ENCODE peak calls at places on chromosomes 13 and 19, in eight cellular contexts. R, K, N, T, E, L, Z and Y are unnamed samples.

GRCh38 chr19:42250666-42251531 is 4.0 kb downstream of the ERF start:
- DNase-seq in L (no peak), R (no peak), E (no peak), T (no peak), Z (no peak), N (peak; percentile 86), K (no peak), Y (no peak)

GRCh38 chr13:84684048-84684662 is 801.9 kb upstream of the SLITRK1 start:
- DNase-seq in L (no peak), R (no peak), E (no peak), T (peak; percentile 33), Z (no peak), K (no peak), N (no peak), Y (no peak)

GRCh38 chr19:45717983-45718650 is 12.6 kb downstream of the FBXO46 start:
- DNase-seq in R (no peak), Z (no peak), K (no peak), N (no peak), T (no peak), L (peak; percentile 42), E (no peak), Y (no peak)

GRCh38 chr19:11530432-11530831 is 1.5 kb upstream of the ECSIT start:
- DNase-seq in E (peak; percentile 96), K (peak; percentile 58), Z (peak; percentile 81), N (peak; percentile 81), R (peak; percentile 97), T (peak; percentile 84), L (peak; percentile 73), Y (peak; percentile 96)

GRCh38 chr19:33430674-33431277 is 57.3 kb downstream of the CEBPG start:
- DNase-seq in T (peak; percentile 71), N (peak; percentile 79), E (peak; percentile 22), R (peak; percentile 83), L (peak; percentile 72), K (peak; percentile 63), Z (peak; percentile 60), Y (peak; percentile 79)

GRCh38 chr19:3129112-3129511 is 6.7 kb upstream of the GNA15 start:
- DNase-seq in N (peak; percentile 75), E (peak; percentile 48), T (peak; percentile 62), K (no peak), Z (peak; percentile 52), R (peak; percentile 43), L (no peak), Y (peak; percentile 55)

GRCh38 chr19:54355675-54356074 is 9.1 kb downstream of the LAIR1 start:
- DNase-seq in Z (no peak), L (no peak), N (no peak), E (no peak), K (no peak), T (no peak), R (no peak), Y (no peak)

GRCh38 chr13:110185696-110186095 is 121.3 kb downstream of the COL4A1 start:
- DNase-seq in Z (no peak), L (no peak), R (no peak), K (no peak), T (no peak), N (peak; percentile 9), E (no peak), Y (no peak)

GRCh38 chr19:42064432-42064831 is 5.6 kb downstream of the GRIK5 start:
- DNase-seq in T (no peak), L (no peak), E (no peak), R (no peak), N (no peak), K (no peak), Z (no peak), Y (no peak)

GRCh38 chr19:12611361-12611699 is 610 bp downstream of the ZNF791 start:
- DNase-seq in Z (no peak), R (no peak), K (peak; percentile 43), N (peak; percentile 95), L (peak; percentile 89), T (peak; percentile 81), E (peak; percentile 45), Y (peak; percentile 72)

GRCh38 chr13:110834572-110834971 is 80.3 kb downstream of the ANKRD10 start:
- DNase-seq in L (no peak), N (no peak), T (no peak), Z (no peak), E (no peak), K (no peak), R (no peak), Y (no peak)

GRCh38 chr19:42023121-42023942 is 29.3 kb upstream of the ATP1A3 start:
- DNase-seq in K (no peak), T (peak; percentile 23), E (peak; percentile 28), N (peak; percentile 70), L (no peak), Z (peak; percentile 48), R (peak; percentile 86), Y (peak; percentile 78)

GRCh38 chr13:48954086-48954485 is 21.6 kb upstream of the FNDC3A start:
- DNase-seq in Z (no peak), E (no peak), N (peak; percentile 37), R (no peak), K (no peak), L (no peak), T (peak; percentile 15), Y (no peak)

GRCh38 chr13:32938907-32939306 is 77.3 kb upstream of the KL start:
- DNase-seq in N (peak; percentile 70), Z (no peak), L (no peak), K (no peak), E (no peak), R (no peak), T (peak; percentile 24), Y (no peak)

GRCh38 chr19:1825909-1826556 is 14.0 kb upstream of the ATP8B3 start:
- DNase-seq in L (peak; percentile 86), T (peak; percentile 67), K (no peak), N (peak; percentile 80), R (peak; percentile 90), E (no peak), Z (peak; percentile 73), Y (peak; percentile 92)

DNA sequence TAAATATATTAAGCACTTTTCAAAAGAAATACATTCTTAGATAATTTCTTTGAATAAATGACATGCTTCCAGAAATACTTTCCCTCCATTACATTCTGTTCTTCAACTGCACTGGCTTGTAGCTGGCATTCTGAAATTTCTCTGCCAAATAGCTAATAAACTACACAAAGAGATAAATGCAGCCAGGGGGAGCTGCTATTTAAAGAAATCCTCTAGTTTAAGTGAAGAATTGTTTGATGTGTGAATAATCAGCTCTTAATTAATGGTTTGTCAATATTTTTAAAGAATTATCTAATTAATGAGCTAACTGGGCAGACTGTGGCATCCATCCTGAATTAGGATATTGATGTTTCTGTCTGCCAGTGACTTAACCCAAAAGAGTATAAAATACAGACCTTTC is 30.7 kb downstream of the SLC7A1 start:
- DNase-seq in Z (no peak), T (no peak), N (no peak), E (no peak), K (no peak), L (no peak), R (no peak), Y (no peak)
- H3K4me3 ChIP-seq in Z (no peak overlapping the region), T (no peak overlapping the region), N (no peak overlapping the region), E (no peak overlapping the region), K (no peak overlapping the region), L (no peak overlapping the region), R (no peak overlapping the region), Y (no peak overlapping the region)

DNA sequence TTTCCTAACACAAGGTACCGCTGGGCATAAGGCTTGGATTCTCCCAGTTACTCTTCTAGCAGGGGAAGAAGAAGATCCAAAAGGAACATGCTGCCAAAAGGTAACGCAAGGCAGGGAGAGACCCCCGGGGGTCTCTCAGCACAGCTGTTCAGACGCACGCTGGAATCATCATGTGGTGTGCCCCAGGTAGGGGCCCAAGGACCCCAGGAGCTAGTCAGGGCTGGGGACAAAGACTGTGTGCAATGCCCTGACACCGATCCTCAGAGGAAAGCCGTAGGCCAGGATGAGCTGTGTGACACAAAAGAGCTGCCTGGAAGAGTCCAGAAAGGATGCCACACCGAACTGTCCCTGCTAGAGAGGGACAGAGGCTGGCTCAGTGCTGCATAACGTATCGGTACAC is 22.3 kb upstream of the EPHX3 start:
- DNase-seq in Z (no peak), R (no peak), L (no peak), T (no peak), N (no peak), K (no peak), E (no peak), Y (no peak)
- H3K9me2 ChIP-seq in Z (no peaks in the 10 kb centered on the region), R (no peaks in the 10 kb centered on the region), L (no peaks in the 10 kb centered on the region), T (no peaks in the 10 kb centered on the region), N (no peaks in the 10 kb centered on the region), K (no peaks in the 10 kb centered on the region), E (no peaks in the 10 kb centered on the region), Y (no peaks in the 10 kb centered on the region)

DNA sequence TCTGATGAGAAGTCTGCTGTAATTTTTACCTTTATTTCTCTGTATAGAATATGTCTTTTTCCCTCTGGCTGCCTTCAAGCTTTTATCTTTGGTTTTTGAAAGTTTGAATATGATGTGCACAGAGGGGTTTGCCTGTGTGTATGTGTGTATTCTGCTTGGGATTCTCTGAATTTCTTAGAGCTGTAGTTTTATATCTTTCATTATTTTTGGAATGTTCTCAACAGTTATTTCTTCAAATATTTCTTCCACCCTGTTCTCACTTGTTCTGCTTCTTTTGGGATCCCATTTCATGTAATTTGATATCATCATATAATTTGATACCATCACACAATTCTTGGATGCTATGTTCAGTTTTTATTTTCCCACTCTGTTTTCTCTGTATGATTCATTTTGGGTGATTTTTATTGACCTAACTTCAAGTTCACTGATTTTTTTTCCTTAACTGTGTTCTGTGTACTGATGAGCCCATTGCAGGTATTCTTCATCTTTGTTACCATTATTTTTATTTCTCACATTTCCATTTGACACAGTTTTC is 7.5 kb downstream of the COG3 start:
- DNase-seq in R (no peak), T (peak; percentile 67), N (no peak), Z (no peak), E (no peak), L (no peak), K (no peak), Y (no peak)
- H4K20me1 ChIP-seq in R (peaks cover 12% of the 10 kb centered on the region), T (peaks cover 4% of the 10 kb centered on the region), N (peaks cover 10% of the 10 kb centered on the region), Z (no peaks in the 10 kb centered on the region), E (no peaks in the 10 kb centered on the region), L (peaks cover 63% of the 10 kb centered on the region), K (peaks cover 80% of the 10 kb centered on the region), Y (peaks cover 18% of the 10 kb centered on the region)

DNA sequence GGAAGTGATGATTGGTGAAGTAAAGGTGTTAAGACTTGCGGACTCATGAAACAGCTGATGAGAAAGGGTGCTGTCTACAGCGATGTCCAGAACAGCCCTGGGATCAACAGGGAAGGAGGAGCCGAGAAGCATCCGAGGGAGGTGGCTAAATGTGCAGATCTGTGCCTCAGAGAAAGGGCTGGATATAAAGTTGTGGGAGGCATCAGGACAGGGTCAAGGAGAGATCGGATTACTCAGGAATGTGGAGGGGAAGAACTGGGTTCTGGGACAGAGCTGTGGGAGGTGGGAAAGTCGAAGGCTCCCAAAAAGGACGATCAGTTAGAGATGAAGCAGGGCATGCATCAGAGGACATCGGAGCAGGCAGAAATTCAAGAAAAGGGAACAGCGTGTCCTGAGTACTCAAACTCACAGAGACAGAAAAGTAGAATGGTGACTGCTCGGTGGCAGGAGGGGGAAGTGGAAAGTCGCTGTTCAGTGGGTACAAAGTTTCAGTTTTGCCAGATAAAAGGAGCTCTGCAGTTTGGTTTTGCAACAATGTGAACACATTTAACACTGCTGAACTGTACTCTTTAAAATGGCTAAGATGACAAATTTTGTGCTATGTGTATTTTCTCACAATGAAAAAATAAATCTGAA is 1.9 kb downstream of the SIGLEC14 start:
- DNase-seq in R (peak; percentile 55), L (no peak), N (no peak), T (no peak), Z (no peak), K (no peak), E (no peak), Y (peak; percentile 43)
- H3K4me3 ChIP-seq in R (no peak overlapping the region), L (no peak overlapping the region), N (no peak overlapping the region), T (no peak overlapping the region), Z (no peak overlapping the region), K (no peak overlapping the region), E (no peak overlapping the region), Y (no peak overlapping the region)